ENCODE peak calls at places on chromosomes 2 and 18, in seven cellular contexts. One of them, this sample, is unnamed.

GRCh38 chr2:19812166-19812565 is 89.6 kb downstream of the TTC32 start:
- DNase-seq in PC-9: no peak
- DNase-seq in PC-3: no peak
- DNase-seq in H9: peak
- DNase-seq in lower lobe of right lung: no peak
- DNase-seq in substantia nigra: no peak
- DNase-seq in A549: no peak
- DNase-seq in this sample: no peak

GRCh38 chr2:136319227-136319626 is 201.3 kb upstream of the CXCR4 start:
- DNase-seq in H9: no peak
- DNase-seq in PC-3: no peak
- DNase-seq in A549: no peak
- DNase-seq in substantia nigra: no peak
- DNase-seq in PC-9: no peak
- DNase-seq in lower lobe of right lung: no peak
- DNase-seq in this sample: no peak

GRCh38 chr2:207935991-207936370 is 89.3 kb downstream of the PLEKHM3 start:
- DNase-seq in lower lobe of right lung: no peak
- DNase-seq in PC-3: no peak
- DNase-seq in A549: no peak
- DNase-seq in substantia nigra: no peak
- DNase-seq in PC-9: no peak
- DNase-seq in H9: no peak
- DNase-seq in this sample: no peak

GRCh38 chr2:11676640-11677039 is 6.6 kb upstream of the NTSR2 start:
- DNase-seq in substantia nigra: no peak
- DNase-seq in PC-9: no peak
- DNase-seq in A549: peak
- DNase-seq in H9: no peak
- DNase-seq in PC-3: peak
- DNase-seq in lower lobe of right lung: no peak
- DNase-seq in this sample: peak

GRCh38 chr2:231052494-231053451 is 3.9 kb upstream of the PSMD1 start:
- DNase-seq in substantia nigra: peak
- DNase-seq in H9: peak
- DNase-seq in PC-3: peak
- DNase-seq in PC-9: peak
- DNase-seq in A549: peak
- DNase-seq in lower lobe of right lung: peak
- DNase-seq in this sample: peak

GRCh38 chr18:66993492-66993891 is 389.6 kb upstream of the CDH19 start:
- DNase-seq in A549: no peak
- DNase-seq in substantia nigra: no peak
- DNase-seq in PC-3: peak
- DNase-seq in PC-9: no peak
- DNase-seq in lower lobe of right lung: no peak
- DNase-seq in H9: no peak
- DNase-seq in this sample: no peak

GRCh38 chr2:195480121-195480520 is 176.9 kb upstream of the SLC39A10 start:
- DNase-seq in substantia nigra: no peak
- DNase-seq in PC-3: no peak
- DNase-seq in H9: no peak
- DNase-seq in PC-9: no peak
- DNase-seq in lower lobe of right lung: no peak
- DNase-seq in A549: no peak
- DNase-seq in this sample: no peak

GRCh38 chr2:224847961-224848850 is 132.0 kb upstream of the CCDC195 start:
- DNase-seq in lower lobe of right lung: no peak
- DNase-seq in substantia nigra: no peak
- DNase-seq in H9: no peak
- DNase-seq in PC-3: peak
- DNase-seq in A549: peak
- DNase-seq in PC-9: no peak
- DNase-seq in this sample: no peak

GRCh38 chr18:37671119-37671518 is 105.5 kb upstream of the CELF4 start:
- DNase-seq in PC-9: no peak
- DNase-seq in substantia nigra: no peak
- DNase-seq in lower lobe of right lung: no peak
- DNase-seq in H9: no peak
- DNase-seq in PC-3: no peak
- DNase-seq in A549: no peak
- DNase-seq in this sample: no peak

GRCh38 chr2:85022232-85022631 is 51.3 kb downstream of the KCMF1 start:
- DNase-seq in lower lobe of right lung: no peak
- DNase-seq in substantia nigra: no peak
- DNase-seq in H9: no peak
- DNase-seq in PC-9: no peak
- DNase-seq in PC-3: no peak
- DNase-seq in A549: no peak
- DNase-seq in this sample: no peak

GRCh38 chr18:22422909-22423548 is 5.3 kb upstream of the CTAGE1 start:
- DNase-seq in PC-3: peak
- DNase-seq in H9: no peak
- DNase-seq in PC-9: no peak
- DNase-seq in substantia nigra: no peak
- DNase-seq in lower lobe of right lung: peak
- DNase-seq in A549: no peak
- DNase-seq in this sample: peak

GRCh38 chr18:65468881-65469280 is 281.9 kb upstream of the CDH7 start:
- DNase-seq in substantia nigra: no peak
- DNase-seq in A549: no peak
- DNase-seq in PC-9: no peak
- DNase-seq in H9: no peak
- DNase-seq in lower lobe of right lung: no peak
- DNase-seq in PC-3: no peak
- DNase-seq in this sample: no peak

GRCh38 chr18:13286456-13287125 is 68.0 kb downstream of the LDLRAD4 start:
- DNase-seq in H9: no peak
- DNase-seq in A549: no peak
- DNase-seq in PC-9: no peak
- DNase-seq in PC-3: no peak
- DNase-seq in substantia nigra: no peak
- DNase-seq in lower lobe of right lung: no peak
- DNase-seq in this sample: no peak

GRCh38 chr2:135050684-135051083 is 1.4 kb upstream of the RAB3GAP1 start:
- DNase-seq in H9: no peak
- DNase-seq in PC-3: no peak
- DNase-seq in lower lobe of right lung: no peak
- DNase-seq in PC-9: no peak
- DNase-seq in A549: no peak
- DNase-seq in substantia nigra: no peak
- DNase-seq in this sample: no peak

GRCh38 chr18:4125246-4125938 is 329.7 kb downstream of the DLGAP1 start:
- DNase-seq in PC-9: no peak
- DNase-seq in lower lobe of right lung: no peak
- DNase-seq in H9: peak
- DNase-seq in PC-3: no peak
- DNase-seq in A549: no peak
- DNase-seq in substantia nigra: no peak
- DNase-seq in this sample: no peak

GRCh38 chr2:70144443-70145167 is 46.2 kb downstream of the C2orf42 start:
- DNase-seq in A549: no peak
- DNase-seq in substantia nigra: no peak
- DNase-seq in H9: no peak
- DNase-seq in PC-9: no peak
- DNase-seq in lower lobe of right lung: peak
- DNase-seq in PC-3: no peak
- DNase-seq in this sample: no peak

GRCh38 chr2:70142590-70143313 is 48.1 kb downstream of the C2orf42 start:
- DNase-seq in PC-3: peak
- DNase-seq in PC-9: peak
- DNase-seq in lower lobe of right lung: peak
- DNase-seq in A549: peak
- DNase-seq in substantia nigra: peak
- DNase-seq in H9: peak
- DNase-seq in this sample: peak

GRCh38 chr2:70145168-70145538 is 45.7 kb downstream of the C2orf42 start:
- DNase-seq in lower lobe of right lung: no peak
- DNase-seq in A549: no peak
- DNase-seq in PC-3: no peak
- DNase-seq in substantia nigra: no peak
- DNase-seq in H9: no peak
- DNase-seq in PC-9: no peak
- DNase-seq in this sample: peak

GRCh38 chr2:70143314-70144150 is 47.3 kb downstream of the C2orf42 start:
- DNase-seq in PC-9: peak
- DNase-seq in PC-3: peak
- DNase-seq in H9: peak
- DNase-seq in A549: no peak
- DNase-seq in lower lobe of right lung: peak
- DNase-seq in substantia nigra: no peak
- DNase-seq in this sample: peak

DNA sequence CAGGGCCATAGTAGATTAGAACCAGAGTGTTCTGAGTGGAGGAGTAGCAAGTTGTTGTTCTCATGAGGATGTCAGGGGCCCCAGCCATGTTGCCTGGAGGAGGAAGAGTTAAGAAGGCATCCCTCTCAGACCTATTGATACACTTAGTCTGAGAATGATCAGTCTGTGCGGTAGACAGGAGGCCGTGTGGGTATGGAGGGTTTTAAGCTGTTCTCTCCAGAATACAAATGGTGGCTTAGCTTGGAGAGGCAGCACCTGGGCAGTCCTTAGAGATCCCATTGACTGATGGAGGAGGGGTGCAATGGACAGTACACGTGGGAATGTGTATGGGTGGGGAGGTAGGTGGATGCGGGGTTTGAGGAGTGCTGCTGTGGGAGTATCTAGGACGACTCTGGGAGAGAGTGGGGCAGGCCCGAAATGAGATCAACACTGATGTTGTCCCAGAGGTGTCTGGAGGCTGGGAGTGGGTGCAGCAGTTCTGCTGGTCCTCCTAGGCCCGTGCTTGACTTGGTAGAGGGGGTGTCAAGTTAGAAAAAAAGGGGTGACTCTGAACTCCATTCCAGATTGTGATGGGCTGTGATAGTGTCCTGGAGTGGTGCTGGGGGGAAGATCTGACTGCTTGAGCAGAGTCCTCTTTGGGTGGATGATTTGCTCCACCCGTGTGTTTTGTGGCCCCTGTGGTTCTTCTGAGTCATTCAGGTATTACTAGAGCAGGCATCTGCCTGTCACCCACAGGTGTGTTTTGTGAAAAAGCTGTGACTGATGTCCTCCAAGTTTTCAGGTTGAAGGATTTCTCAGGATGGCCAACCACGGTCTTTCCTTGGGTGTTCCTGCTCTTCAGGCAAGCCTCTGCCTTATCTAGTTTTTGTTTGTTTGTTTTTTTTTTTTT is 44.7 kb downstream of the C2orf42 start:
- DNase-seq in A549: no peak
- DNase-seq in H9: no peak
- DNase-seq in PC-3: no peak
- DNase-seq in PC-9: no peak
- DNase-seq in lower lobe of right lung: no peak
- DNase-seq in substantia nigra: no peak
- DNase-seq in this sample: no peak
- H3K27ac ChIP-seq in A549: no peak
- H3K27ac ChIP-seq in H9: no peak
- H3K27ac ChIP-seq in PC-3: no peak
- H3K27ac ChIP-seq in PC-9: no peak
- H3K27ac ChIP-seq in lower lobe of right lung: no peak
- H3K27ac ChIP-seq in substantia nigra: no peak
- H3K27ac ChIP-seq in this sample: no peak

DNA sequence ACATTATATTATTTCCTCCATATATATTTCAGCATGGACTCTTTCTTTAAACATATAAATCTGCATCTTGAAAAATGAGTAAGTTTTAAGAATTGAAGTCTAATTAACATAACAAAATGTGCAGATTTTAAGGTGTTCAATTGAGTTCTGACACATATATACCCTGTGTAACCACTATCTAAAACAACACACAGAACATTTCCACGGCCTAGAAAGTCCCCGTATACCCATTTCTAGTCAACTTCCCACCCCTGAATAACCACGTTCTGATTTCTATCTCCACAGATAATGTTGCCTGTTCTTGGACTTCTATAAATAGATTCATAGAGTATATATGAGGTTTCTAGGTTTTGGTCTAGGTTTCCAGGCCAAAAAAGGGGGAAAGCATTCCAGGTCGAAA is 87.5 kb downstream of the AAK1 start:
- DNase-seq in A549: no peak
- DNase-seq in PC-9: no peak
- DNase-seq in substantia nigra: no peak
- DNase-seq in H9: no peak
- DNase-seq in lower lobe of right lung: no peak
- DNase-seq in PC-3: no peak
- DNase-seq in this sample: no peak
- H3K27ac ChIP-seq in A549: no peak
- H3K27ac ChIP-seq in PC-9: no peak
- H3K27ac ChIP-seq in substantia nigra: no peak
- H3K27ac ChIP-seq in H9: no peak
- H3K27ac ChIP-seq in lower lobe of right lung: no peak
- H3K27ac ChIP-seq in PC-3: no peak
- H3K27ac ChIP-seq in this sample: no peak

GRCh38 chr2:46780801-46781445 is 134.7 kb downstream of the MCFD2 start:
- DNase-seq in PC-9: no peak
- DNase-seq in A549: no peak
- DNase-seq in substantia nigra: peak
- DNase-seq in lower lobe of right lung: no peak
- DNase-seq in PC-3: no peak
- DNase-seq in H9: peak
- DNase-seq in this sample: peak
- H3K27ac ChIP-seq in PC-9: no peak
- H3K27ac ChIP-seq in A549: no peak
- H3K27ac ChIP-seq in substantia nigra: no peak
- H3K27ac ChIP-seq in lower lobe of right lung: no peak
- H3K27ac ChIP-seq in PC-3: no peak
- H3K27ac ChIP-seq in H9: no peak
- H3K27ac ChIP-seq in this sample: peak

DNA sequence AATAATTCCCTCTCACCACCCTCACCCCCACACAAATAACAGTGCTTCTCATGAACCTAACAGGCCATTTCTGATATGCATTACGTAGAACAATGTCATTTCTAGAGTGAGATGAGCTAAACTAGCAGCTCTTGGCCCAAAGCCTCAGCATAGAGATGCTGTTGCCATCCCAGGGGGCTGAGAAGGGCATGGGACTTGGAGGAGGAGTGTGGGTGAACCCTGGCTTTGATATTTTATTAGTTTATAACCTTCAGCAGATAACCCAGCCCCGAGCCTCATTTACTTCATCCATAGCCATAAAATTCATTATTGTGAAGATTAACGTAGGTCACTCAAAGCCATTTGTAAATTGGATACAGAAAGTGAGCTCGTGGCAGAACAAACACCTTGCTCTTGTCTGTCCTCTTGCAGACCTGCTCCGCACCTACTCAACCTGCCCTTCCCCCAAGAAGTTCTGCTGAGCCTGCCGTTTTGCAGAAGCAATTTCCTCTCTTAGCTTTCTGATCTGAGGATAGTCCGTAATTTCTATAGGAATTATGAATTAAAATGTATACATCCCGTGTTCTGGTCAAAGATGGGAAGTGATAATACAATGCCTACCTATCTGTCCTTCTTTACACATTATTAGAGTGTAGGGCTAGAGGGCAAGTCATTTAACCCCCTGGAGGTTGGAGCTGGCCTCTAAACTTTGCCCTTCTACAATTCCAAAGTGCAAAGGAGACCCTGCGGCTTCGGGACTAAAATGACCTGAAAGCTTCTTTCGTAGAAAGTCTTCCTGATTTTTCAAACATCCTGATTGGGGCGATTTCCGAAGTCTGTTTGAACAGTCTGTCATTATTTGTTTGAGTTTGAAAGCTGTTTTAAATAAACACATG is 187.4 kb downstream of the BCL2 start:
- DNase-seq in PC-9: no peak
- DNase-seq in lower lobe of right lung: no peak
- DNase-seq in PC-3: no peak
- DNase-seq in H9: no peak
- DNase-seq in substantia nigra: no peak
- DNase-seq in A549: no peak
- DNase-seq in this sample: no peak
- H3K27ac ChIP-seq in PC-9: no peak
- H3K27ac ChIP-seq in lower lobe of right lung: no peak
- H3K27ac ChIP-seq in PC-3: no peak
- H3K27ac ChIP-seq in H9: no peak
- H3K27ac ChIP-seq in substantia nigra: no peak
- H3K27ac ChIP-seq in A549: no peak
- H3K27ac ChIP-seq in this sample: no peak